ENCODE peak calls at places on chromosomes 16 and 17, in seven cellular contexts. Y is cardiac muscle cell, T is hepatocyte, E is AG04450, Q is stomach, U is RWPE2, Z is A549. D is an unnamed sample.

GRCh38 chr16:35733278-35733965 is 2274.0 kb downstream of the TP53TG3F start:
- DNase-seq in Y (no peak), T (no peak), E (no peak), Q (no peak), U (no peak), Z (no peak), D (peak)

GRCh38 chr17:50501906-50502642 is 6.2 kb upstream of the MYCBPAP start:
- DNase-seq in Y (no peak), T (peak), E (no peak), Q (no peak), U (no peak), Z (no peak), D (no peak)

GRCh38 chr17:7654832-7655540 is 4.3 kb downstream of the ATP1B2 start:
- DNase-seq in Y (no peak), T (no peak), E (no peak), Q (no peak), U (no peak), Z (no peak), D (no peak)

GRCh38 chr17:54239291-54239690 is 416.6 kb downstream of the KIF2B start:
- DNase-seq in Y (no peak), T (no peak), E (no peak), Q (no peak), U (no peak), Z (no peak), D (no peak)

GRCh38 chr16:87278191-87279093 is 38.8 kb downstream of the C16orf95 start:
- DNase-seq in Y (peak), T (peak), E (peak), Q (peak), U (no peak), Z (peak), D (peak)

GRCh38 chr17:59439261-59439660 is 107.8 kb downstream of the YPEL2 start:
- DNase-seq in Y (peak), T (no peak), E (no peak), Q (no peak), U (no peak), Z (no peak), D (no peak)

GRCh38 chr17:40095944-40096791 is 4.2 kb downstream of the NR1D1 start:
- DNase-seq in Y (no peak), T (no peak), E (no peak), Q (peak), U (no peak), Z (no peak), D (peak)

GRCh38 chr17:47299239-47299910 is 24.4 kb upstream of the EFCAB13 start:
- DNase-seq in Y (no peak), T (no peak), E (no peak), Q (no peak), U (no peak), Z (no peak), D (no peak)

GRCh38 chr16:1037023-1037933 is 35.3 kb upstream of the SSTR5 start:
- DNase-seq in Y (no peak), T (peak), E (no peak), Q (no peak), U (peak), Z (no peak), D (no peak)

GRCh38 chr16:3311496-3311895 is 6.2 kb downstream of the ZNF75A start:
- DNase-seq in Y (no peak), T (no peak), E (no peak), Q (no peak), U (no peak), Z (no peak), D (no peak)

GRCh38 chr16:3549906-3550305 is 27.3 kb downstream of the NLRC3 start:
- DNase-seq in Y (no peak), T (no peak), E (no peak), Q (no peak), U (no peak), Z (no peak), D (no peak)

GRCh38 chr16:59048876-59049275 is 314.8 kb upstream of the GOT2 start:
- DNase-seq in Y (no peak), T (no peak), E (no peak), Q (no peak), U (no peak), Z (no peak), D (no peak)

GRCh38 chr17:29177541-29177870 is 2.7 kb downstream of the MYO18A start:
- DNase-seq in Y (no peak), T (peak), E (no peak), Q (no peak), U (no peak), Z (no peak), D (no peak)

GRCh38 chr17:47262586-47262985 is 9.0 kb downstream of the ITGB3 start:
- DNase-seq in Y (no peak), T (no peak), E (no peak), Q (no peak), U (no peak), Z (no peak), D (no peak)

GRCh38 chr17:49580981-49581644 is 5.4 kb downstream of the NXPH3 start:
- DNase-seq in Y (peak), T (no peak), E (no peak), Q (no peak), U (no peak), Z (no peak), D (no peak)

GRCh38 chr16:83802135-83802534 is 5.6 kb upstream of the HSBP1 start:
- DNase-seq in Y (no peak), T (peak), E (peak), Q (no peak), U (no peak), Z (no peak), D (no peak)

GRCh38 chr17:31695456-31696090 is 163.5 kb downstream of the COPRS start:
- DNase-seq in Y (no peak), T (no peak), E (no peak), Q (no peak), U (no peak), Z (no peak), D (no peak)

GRCh38 chr17:3046753-3047152 is 16.7 kb downstream of the OR1D5 start:
- DNase-seq in Y (no peak), T (no peak), E (no peak), Q (no peak), U (no peak), Z (no peak), D (no peak)

GRCh38 chr17:74848656-74849399 is 10.9 kb downstream of the GRIN2C start:
- DNase-seq in Y (no peak), T (no peak), E (no peak), Q (no peak), U (no peak), Z (no peak), D (no peak)

GRCh38 chr16:47888142-47888541 is 267.7 kb downstream of the ABCC12 start:
- DNase-seq in Y (no peak), T (peak), E (no peak), Q (no peak), U (no peak), Z (peak), D (no peak)

GRCh38 chr17:13597723-13598347 is 3.9 kb downstream of the HS3ST3A1 start:
- DNase-seq in Y (peak), T (peak), E (no peak), Q (no peak), U (no peak), Z (peak), D (no peak)

GRCh38 chr17:43723697-43724359 is 34.8 kb downstream of the SOST start:
- DNase-seq in Y (no peak), T (no peak), E (no peak), Q (no peak), U (no peak), Z (peak), D (no peak)

GRCh38 chr17:59842901-59843652 is 49.7 kb downstream of the TUBD1 start:
- DNase-seq in Y (no peak), T (peak), E (peak), Q (peak), U (peak), Z (peak), D (no peak)

GRCh38 chr17:72297326-72298115 is 176.7 kb downstream of the SOX9 start:
- DNase-seq in Y (no peak), T (no peak), E (no peak), Q (no peak), U (peak), Z (peak), D (no peak)

GRCh38 chr17:81232616-81233241 is 6.1 kb downstream of the TEPSIN start:
- DNase-seq in Y (peak), T (no peak), E (no peak), Q (no peak), U (no peak), Z (no peak), D (no peak)

GRCh38 chr16:85238233-85238647 is 126.0 kb upstream of the CIBAR2 start:
- DNase-seq in Y (peak), T (peak), E (peak), Q (peak), U (no peak), Z (no peak), D (peak)

GRCh38 chr16:56203052-56203451 is 11.8 kb downstream of the GNAO1 start:
- DNase-seq in Y (no peak), T (peak), E (no peak), Q (no peak), U (no peak), Z (peak), D (no peak)

GRCh38 chr16:11114366-11115164 is 141.4 kb downstream of the SOCS1 start:
- DNase-seq in Y (no peak), T (no peak), E (no peak), Q (no peak), U (no peak), Z (no peak), D (no peak)

GRCh38 chr16:53745753-53746258 is 41.9 kb downstream of the FTO start:
- DNase-seq in Y (no peak), T (no peak), E (no peak), Q (no peak), U (no peak), Z (no peak), D (no peak)

GRCh38 chr17:49571283-49571682 is 4.4 kb upstream of the NXPH3 start:
- DNase-seq in Y (no peak), T (no peak), E (no peak), Q (no peak), U (no peak), Z (no peak), D (no peak)

GRCh38 chr17:7794063-7794663 is 39.9 kb upstream of the KDM6B start:
- DNase-seq in Y (no peak), T (no peak), E (no peak), Q (no peak), U (no peak), Z (no peak), D (no peak)

GRCh38 chr17:76527430-76528111 is 9.9 kb downstream of the CYGB start:
- DNase-seq in Y (no peak), T (peak), E (no peak), Q (peak), U (peak), Z (no peak), D (peak)

GRCh38 chr16:4936181-4936990 is 562 bp downstream of the PPL start:
- DNase-seq in Y (peak), T (peak), E (no peak), Q (peak), U (no peak), Z (no peak), D (no peak)
- H3K4me3 ChIP-seq in Y (peak), T (peak), E (peak), Q (peak), U (peak), Z (peak), D (peak)

GRCh38 chr17:73357981-73358380 is 46.2 kb upstream of the CDC42EP4 start:
- DNase-seq in Y (no peak), T (no peak), E (no peak), Q (no peak), U (no peak), Z (no peak), D (no peak)

GRCh38 chr17:73359987-73360410 is 48.2 kb upstream of the CDC42EP4 start:
- DNase-seq in Y (no peak), T (peak), E (no peak), Q (peak), U (no peak), Z (no peak), D (no peak)

GRCh38 chr17:73360961-73361761 is 49.4 kb upstream of the CDC42EP4 start:
- DNase-seq in Y (peak), T (no peak), E (no peak), Q (no peak), U (no peak), Z (no peak), D (no peak)

GRCh38 chr17:73358668-73359067 is 46.9 kb upstream of the CDC42EP4 start:
- DNase-seq in Y (no peak), T (no peak), E (no peak), Q (no peak), U (no peak), Z (no peak), D (no peak)

GRCh38 chr17:73359255-73359816 is 47.5 kb upstream of the CDC42EP4 start:
- DNase-seq in Y (no peak), T (no peak), E (no peak), Q (no peak), U (no peak), Z (no peak), D (no peak)
- H3K27ac ChIP-seq in Y (no peak), T (no peak), E (no peak), Q (no peak), U (no peak), Z (no peak), D (no peak)

GRCh38 chr16:80976946-80977345 is 29.7 kb downstream of the CMC2 start:
- DNase-seq in Y (no peak), T (no peak), E (no peak), Q (no peak), U (no peak), Z (no peak), D (no peak)

GRCh38 chr16:80972611-80973010 is 34.1 kb downstream of the CMC2 start:
- DNase-seq in Y (no peak), T (no peak), E (no peak), Q (no peak), U (no peak), Z (no peak), D (no peak)

GRCh38 chr16:80971814-80972213 is 34.9 kb downstream of the CMC2 start:
- DNase-seq in Y (no peak), T (no peak), E (no peak), Q (no peak), U (no peak), Z (no peak), D (no peak)

GRCh38 chr16:80973991-80974390 is 32.7 kb downstream of the CMC2 start:
- DNase-seq in Y (no peak), T (no peak), E (no peak), Q (no peak), U (no peak), Z (no peak), D (no peak)

GRCh38 chr16:80974649-80975376 is 31.9 kb downstream of the CMC2 start:
- DNase-seq in Y (peak), T (no peak), E (no peak), Q (no peak), U (no peak), Z (no peak), D (no peak)
- TF ChIP-seq CTCF in Y (peak), T (peak), E (peak), Q (no peak), U (peak), Z (peak), D (no peak)

DNA sequence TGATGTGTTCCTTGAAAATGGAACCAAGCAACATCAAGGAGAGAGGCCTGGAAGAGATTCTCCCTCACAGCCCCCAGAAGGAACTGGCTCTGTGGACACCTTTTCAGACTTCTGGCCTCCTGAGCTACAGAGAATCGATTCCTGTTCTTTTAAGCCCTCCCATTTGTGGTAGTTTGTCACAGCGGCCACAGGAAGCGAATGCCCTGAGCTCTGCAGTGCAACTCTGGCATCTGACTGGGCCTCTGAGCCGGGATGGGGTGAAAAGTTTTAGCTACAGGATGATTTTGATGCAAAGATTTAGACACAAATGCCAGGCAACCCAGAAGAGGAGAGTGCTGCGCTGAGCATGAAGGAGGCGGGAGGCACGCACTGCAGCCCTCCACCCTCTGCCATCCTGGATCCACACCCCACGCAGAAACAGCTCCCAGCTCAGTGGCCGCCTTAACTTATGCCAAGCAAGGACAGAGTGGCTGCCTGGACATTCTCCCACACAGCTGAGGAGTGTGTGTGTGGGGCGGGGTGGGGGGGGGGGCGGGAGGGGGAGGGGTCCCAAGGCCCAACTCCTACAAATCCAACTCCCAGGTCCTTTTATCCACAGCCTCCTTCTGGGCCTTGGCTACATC is 2.2 kb downstream of the TIMP2 start:
- DNase-seq in Y (no peak), T (no peak), E (no peak), Q (no peak), U (no peak), Z (no peak), D (no peak)
- H3K4me3 ChIP-seq in Y (no peak), T (no peak), E (peak), Q (peak), U (no peak), Z (peak), D (peak)

D was measured in ascending aorta.